ENCODE peak calls at places on chromosomes 4 and X, in four cellular contexts. P is breast epithelium, S is AG09319, H is NCI-H510A. W is an unnamed sample.

GRCh38 chr4:56698329-56698728 is 17.2 kb upstream of the HOPX start:
- DNase-seq in H (peak), S (no peak), P (no peak), W (no peak)

GRCh38 chr4:185143596-185143969 is 517 bp downstream of the SLC25A4 start:
- DNase-seq in P (no peak), H (no peak), S (no peak), W (no peak)

GRCh38 chr4:111519683-111520082 is 625.6 kb upstream of the FAM241A start:
- DNase-seq in H (no peak), S (no peak), P (no peak), W (no peak)

GRCh38 chr4:165016971-165017370 is 14.8 kb upstream of the TRIM60 start:
- DNase-seq in P (no peak), S (no peak), H (no peak), W (no peak)

GRCh38 chrX:49171752-49172279 is at the start of gene PLP2:
- DNase-seq in S (no peak), P (no peak), H (no peak), W (peak)

GRCh38 chrX:84153538-84153937 is 34.5 kb downstream of the RPS6KA6 start:
- DNase-seq in P (no peak), S (no peak), H (no peak), W (no peak)

GRCh38 chr4:155529197-155529596 is 137.5 kb upstream of the GUCY1A1 start:
- DNase-seq in P (no peak), H (no peak), S (no peak), W (peak)

GRCh38 chrX:154549766-154550165 is 2.3 kb downstream of the IKBKG start:
- DNase-seq in P (no peak), H (no peak), S (no peak), W (no peak)

GRCh38 chr4:114599231-114600065 is 841 bp downstream of the UGT8 start:
- DNase-seq in P (no peak), S (no peak), H (no peak), W (peak)

GRCh38 chr4:54099287-54099958 is 540 bp upstream of the GSX2 start:
- DNase-seq in P (no peak), H (no peak), S (no peak), W (no peak)

GRCh38 chr4:54233128-54233696 is 4.1 kb downstream of the PDGFRA start:
- DNase-seq in P (peak), S (no peak), H (peak), W (peak)

GRCh38 chr4:53637348-53637747 is 46.1 kb upstream of the LNX1 start:
- DNase-seq in S (no peak), P (no peak), H (no peak), W (no peak)

GRCh38 chr4:141851246-141851891 is 215.0 kb downstream of the IL15 start:
- DNase-seq in H (no peak), P (no peak), S (no peak), W (no peak)

GRCh38 chr4:76752911-76753494 is 144.9 kb downstream of the SOWAHB start:
- DNase-seq in S (peak), P (no peak), H (peak), W (no peak)

GRCh38 chrX:78105944-78106650 is 2.0 kb downstream of the PGK1 start:
- DNase-seq in H (no peak), P (no peak), S (no peak), W (no peak)

GRCh38 chrX:110563276-110563675 is 204.6 kb downstream of the RTL9 start:
- DNase-seq in S (no peak), H (no peak), P (no peak), W (no peak)

GRCh38 chrX:69133561-69134542 is 31.4 kb downstream of the PJA1 start:
- DNase-seq in S (no peak), H (peak), P (no peak), W (no peak)

GRCh38 chrX:44903107-44903506 is 30.1 kb downstream of the KDM6A start:
- DNase-seq in S (no peak), P (no peak), H (no peak), W (no peak)

GRCh38 chr4:20464381-20464780 is 212.7 kb downstream of the SLIT2 start:
- DNase-seq in P (no peak), S (no peak), H (no peak), W (no peak)

GRCh38 chr4:17066972-17067371 is 168.5 kb upstream of the LDB2 start:
- DNase-seq in H (no peak), S (peak), P (no peak), W (no peak)

GRCh38 chrX:36957425-36958328 is 50.5 kb upstream of the FAM47C start:
- DNase-seq in P (no peak), S (no peak), H (peak), W (no peak)

GRCh38 chr4:88522702-88523324 is 763 bp downstream of the PYURF start:
- DNase-seq in S (no peak), P (no peak), H (peak), W (peak)

GRCh38 chrX:126770179-126770578 is 49.4 kb upstream of the PRR32 start:
- DNase-seq in P (no peak), S (no peak), H (no peak), W (peak)

W was measured in GM20000.